ENCODE peak calls at places on chromosomes 11 and 22, in eight cellular contexts. V, I, R, F, T, U, J and G are unnamed samples.
A peak's percentile ranks its signal among the peaks of the same experiment; 100 is the strongest.

GRCh38 chr11:1354125-1354938 is 35.4 kb upstream of the BRSK2 start:
- DNase-seq in V (no peak), I (no peak), R (no peak), F (no peak), T (no peak), U (no peak), J (no peak), G (no peak)

GRCh38 chr22:31279821-31280496 is 12.3 kb downstream of the PIK3IP1 start:
- DNase-seq in V (no peak), I (no peak), R (no peak), F (no peak), T (no peak), U (no peak), J (no peak), G (no peak)

GRCh38 chr11:68992743-68993255 is 12.0 kb upstream of the MRGPRD start:
- DNase-seq in V (peak; percentile 20), I (no peak), R (no peak), F (peak; percentile 61), T (no peak), U (peak; percentile 3), J (no peak), G (no peak)

GRCh38 chr11:59216654-59217640 is 4.2 kb upstream of the MPEG1 start:
- DNase-seq in V (no peak), I (no peak), R (peak; percentile 97), F (no peak), T (peak; percentile 74), U (peak; percentile 50), J (no peak), G (peak; percentile 29)

GRCh38 chr22:40898850-40899357 is 37.0 kb upstream of the DNAJB7 start:
- DNase-seq in V (no peak), I (peak; percentile 36), R (peak; percentile 68), F (no peak), T (no peak), U (no peak), J (no peak), G (peak; percentile 19)

GRCh38 chr11:96538104-96538503 is 148.3 kb downstream of the JRKL start:
- DNase-seq in V (no peak), I (no peak), R (peak; percentile 39), F (no peak), T (no peak), U (no peak), J (no peak), G (no peak)

GRCh38 chr11:120660024-120660565 is 148.5 kb downstream of the GRIK4 start:
- DNase-seq in V (no peak), I (no peak), R (peak; percentile 75), F (no peak), T (no peak), U (no peak), J (no peak), G (peak; percentile 34)

GRCh38 chr11:61696602-61697001 is 16.4 kb downstream of the DAGLA start:
- DNase-seq in V (no peak), I (no peak), R (no peak), F (no peak), T (no peak), U (no peak), J (no peak), G (peak; percentile 13)

GRCh38 chr22:42217019-42217751 is 53.3 kb downstream of the TCF20 start:
- DNase-seq in V (no peak), I (no peak), R (peak; percentile 49), F (no peak), T (no peak), U (no peak), J (no peak), G (peak; percentile 23)

GRCh38 chr22:47165338-47165931 is 403.0 kb downstream of the TBC1D22A start:
- DNase-seq in V (no peak), I (no peak), R (no peak), F (peak; percentile 42), T (peak; percentile 9), U (no peak), J (no peak), G (no peak)

GRCh38 chr11:33500865-33501479 is 199.7 kb downstream of the C11orf91 start:
- DNase-seq in V (no peak), I (peak; percentile 57), R (no peak), F (no peak), T (no peak), U (no peak), J (no peak), G (peak; percentile 4)

GRCh38 chr22:29167032-29167911 is 38.4 kb upstream of the EMID1 start:
- DNase-seq in V (no peak), I (no peak), R (peak; percentile 99), F (peak; percentile 20), T (no peak), U (no peak), J (no peak), G (peak; percentile 89)

GRCh38 chr11:57480409-57481137 is 20.2 kb downstream of the RTN4RL2 start:
- DNase-seq in V (peak; percentile 69), I (no peak), R (peak; percentile 78), F (peak; percentile 86), T (no peak), U (peak; percentile 57), J (peak; percentile 60), G (peak; percentile 88)

GRCh38 chr11:100908746-100909145 is 220.9 kb downstream of the PGR start:
- DNase-seq in V (no peak), I (peak; percentile 64), R (peak; percentile 29), F (no peak), T (no peak), U (no peak), J (no peak), G (no peak)

GRCh38 chr11:126597041-126597440 is 241.6 kb downstream of the ST3GAL4 start:
- DNase-seq in V (no peak), I (no peak), R (no peak), F (no peak), T (no peak), U (no peak), J (no peak), G (no peak)

GRCh38 chr11:848380-848931 is 5.8 kb downstream of the TSPAN4 start:
- DNase-seq in V (peak; percentile 73), I (no peak), R (peak; percentile 58), F (no peak), T (no peak), U (no peak), J (peak; percentile 41), G (peak; percentile 74)

GRCh38 chr11:67252831-67253239 is 13.4 kb upstream of the GRK2 start:
- DNase-seq in V (no peak), I (no peak), R (peak; percentile 61), F (no peak), T (no peak), U (peak; percentile 36), J (no peak), G (peak; percentile 56)
- TF ChIP-seq CTCF in V (peak; percentile 34), I (peak; percentile 48), R (peak; percentile 27), F (peak; percentile 20), T (no peak), U (no peak), J (peak; percentile 34), G (peak; percentile 35)

GRCh38 chr22:32958021-32958420 is 100.2 kb downstream of the SYN3 start:
- DNase-seq in V (no peak), I (no peak), R (no peak), F (no peak), T (no peak), U (no peak), J (no peak), G (no peak)
- TF ChIP-seq CTCF in V (no peak), I (no peak), R (no peak), F (no peak), T (no peak), U (no peak), J (no peak), G (no peak)

GRCh38 chr22:21917206-21917958 is 35.3 kb downstream of the PPM1F start:
- DNase-seq in V (no peak), I (no peak), R (no peak), F (no peak), T (no peak), U (peak; percentile 80), J (no peak), G (no peak)
- TF ChIP-seq CTCF in V (no peak), I (no peak), R (no peak), F (no peak), T (no peak), U (no peak), J (no peak), G (no peak)

GRCh38 chr11:9057032-9057431 is 34.4 kb downstream of the SCUBE2 start:
- DNase-seq in V (no peak), I (no peak), R (no peak), F (no peak), T (no peak), U (no peak), J (no peak), G (no peak)

GRCh38 chr11:9057888-9058287 is 33.5 kb downstream of the SCUBE2 start:
- DNase-seq in V (no peak), I (no peak), R (no peak), F (no peak), T (no peak), U (no peak), J (no peak), G (no peak)

GRCh38 chr11:9061807-9062206 is 29.6 kb downstream of the SCUBE2 start:
- DNase-seq in V (no peak), I (no peak), R (no peak), F (no peak), T (no peak), U (no peak), J (no peak), G (no peak)

GRCh38 chr11:9056467-9056866 is 34.9 kb downstream of the SCUBE2 start:
- DNase-seq in V (no peak), I (no peak), R (no peak), F (no peak), T (no peak), U (no peak), J (no peak), G (no peak)

GRCh38 chr11:9060700-9061111 is 30.7 kb downstream of the SCUBE2 start:
- DNase-seq in V (no peak), I (no peak), R (peak; percentile 95), F (no peak), T (no peak), U (no peak), J (no peak), G (peak; percentile 87)
- TF ChIP-seq CTCF in V (no peak), I (no peak), R (peak; percentile 40), F (no peak), T (no peak), U (no peak), J (peak; percentile 23), G (no peak)

GRCh38 chr22:38223289-38223960 is 21.6 kb downstream of the MAFF start:
- DNase-seq in V (no peak), I (no peak), R (no peak), F (no peak), T (no peak), U (no peak), J (no peak), G (no peak)
- TF ChIP-seq CTCF in V (no peak), I (no peak), R (no peak), F (peak; percentile 7), T (no peak), U (no peak), J (no peak), G (no peak)